ENCODE peak calls at places on chromosome 7, in seven cellular contexts. One of them, this sample, is unnamed.

GRCh38 chr7:28410628-28411578 is 1.4 kb upstream of the CREB5 start:
- DNase-seq in BE2C: peak
- DNase-seq in upper lobe of right lung: no peak
- DNase-seq in HS-5: peak
- DNase-seq in HuH-7.5: peak
- DNase-seq in head of caudate nucleus: no peak
- DNase-seq in natural killer cell treated with Interleukin-12 subunit alpha and Interleukin-12 subunit beta and Interleukin-15 and Interleukin-18, amount 100 ng/mL, for 72 hours: no peak
- DNase-seq in this sample: no peak

GRCh38 chr7:12771378-12771877 is 84.0 kb downstream of the ARL4A start:
- DNase-seq in HS-5: no peak
- DNase-seq in head of caudate nucleus: peak
- DNase-seq in natural killer cell treated with Interleukin-12 subunit alpha and Interleukin-12 subunit beta and Interleukin-15 and Interleukin-18, amount 100 ng/mL, for 72 hours: no peak
- DNase-seq in upper lobe of right lung: no peak
- DNase-seq in HuH-7.5: no peak
- DNase-seq in BE2C: no peak
- DNase-seq in this sample: no peak

GRCh38 chr7:77202544-77202976 is 2.9 kb upstream of the FGL2 start:
- DNase-seq in HS-5: no peak
- DNase-seq in HuH-7.5: no peak
- DNase-seq in BE2C: no peak
- DNase-seq in head of caudate nucleus: no peak
- DNase-seq in natural killer cell treated with Interleukin-12 subunit alpha and Interleukin-12 subunit beta and Interleukin-15 and Interleukin-18, amount 100 ng/mL, for 72 hours: no peak
- DNase-seq in upper lobe of right lung: no peak
- DNase-seq in this sample: no peak

GRCh38 chr7:155422599-155423336 is 35.2 kb upstream of the EN2 start:
- DNase-seq in upper lobe of right lung: no peak
- DNase-seq in HuH-7.5: no peak
- DNase-seq in HS-5: no peak
- DNase-seq in BE2C: no peak
- DNase-seq in natural killer cell treated with Interleukin-12 subunit alpha and Interleukin-12 subunit beta and Interleukin-15 and Interleukin-18, amount 100 ng/mL, for 72 hours: no peak
- DNase-seq in head of caudate nucleus: no peak
- DNase-seq in this sample: no peak

GRCh38 chr7:21730399-21730798 is 187.6 kb downstream of the DNAH11 start:
- DNase-seq in head of caudate nucleus: no peak
- DNase-seq in natural killer cell treated with Interleukin-12 subunit alpha and Interleukin-12 subunit beta and Interleukin-15 and Interleukin-18, amount 100 ng/mL, for 72 hours: no peak
- DNase-seq in HS-5: no peak
- DNase-seq in upper lobe of right lung: no peak
- DNase-seq in BE2C: no peak
- DNase-seq in HuH-7.5: no peak
- DNase-seq in this sample: no peak

GRCh38 chr7:128932862-128933821 is 4.6 kb upstream of the IRF5 start:
- DNase-seq in HuH-7.5: no peak
- DNase-seq in HS-5: no peak
- DNase-seq in upper lobe of right lung: peak
- DNase-seq in natural killer cell treated with Interleukin-12 subunit alpha and Interleukin-12 subunit beta and Interleukin-15 and Interleukin-18, amount 100 ng/mL, for 72 hours: no peak
- DNase-seq in BE2C: no peak
- DNase-seq in head of caudate nucleus: no peak
- DNase-seq in this sample: no peak

GRCh38 chr7:15685358-15686181 is 913 bp downstream of the MEOX2 start:
- DNase-seq in natural killer cell treated with Interleukin-12 subunit alpha and Interleukin-12 subunit beta and Interleukin-15 and Interleukin-18, amount 100 ng/mL, for 72 hours: no peak
- DNase-seq in BE2C: no peak
- DNase-seq in HS-5: no peak
- DNase-seq in upper lobe of right lung: no peak
- DNase-seq in HuH-7.5: no peak
- DNase-seq in head of caudate nucleus: no peak
- DNase-seq in this sample: peak

GRCh38 chr7:93902777-93903423 is 3.5 kb upstream of the GNGT1 start:
- DNase-seq in HuH-7.5: no peak
- DNase-seq in HS-5: peak
- DNase-seq in BE2C: peak
- DNase-seq in natural killer cell treated with Interleukin-12 subunit alpha and Interleukin-12 subunit beta and Interleukin-15 and Interleukin-18, amount 100 ng/mL, for 72 hours: no peak
- DNase-seq in head of caudate nucleus: no peak
- DNase-seq in upper lobe of right lung: no peak
- DNase-seq in this sample: no peak

GRCh38 chr7:138460176-138460648 is at the start of gene TRIM24:
- DNase-seq in head of caudate nucleus: no peak
- DNase-seq in HS-5: no peak
- DNase-seq in natural killer cell treated with Interleukin-12 subunit alpha and Interleukin-12 subunit beta and Interleukin-15 and Interleukin-18, amount 100 ng/mL, for 72 hours: peak
- DNase-seq in HuH-7.5: peak
- DNase-seq in BE2C: peak
- DNase-seq in upper lobe of right lung: peak
- DNase-seq in this sample: no peak

GRCh38 chr7:18096087-18096486 is 68.4 kb upstream of the PRPS1L1 start:
- DNase-seq in upper lobe of right lung: no peak
- DNase-seq in natural killer cell treated with Interleukin-12 subunit alpha and Interleukin-12 subunit beta and Interleukin-15 and Interleukin-18, amount 100 ng/mL, for 72 hours: no peak
- DNase-seq in HuH-7.5: no peak
- DNase-seq in head of caudate nucleus: no peak
- DNase-seq in HS-5: no peak
- DNase-seq in BE2C: no peak
- DNase-seq in this sample: no peak

GRCh38 chr7:133585003-133585668 is 332.3 kb downstream of the EXOC4 start:
- DNase-seq in HuH-7.5: no peak
- DNase-seq in BE2C: no peak
- DNase-seq in head of caudate nucleus: no peak
- DNase-seq in upper lobe of right lung: no peak
- DNase-seq in natural killer cell treated with Interleukin-12 subunit alpha and Interleukin-12 subunit beta and Interleukin-15 and Interleukin-18, amount 100 ng/mL, for 72 hours: no peak
- DNase-seq in HS-5: no peak
- DNase-seq in this sample: no peak

GRCh38 chr7:157508477-157508881 is 171.7 kb downstream of the DNAJB6 start:
- DNase-seq in HS-5: no peak
- DNase-seq in natural killer cell treated with Interleukin-12 subunit alpha and Interleukin-12 subunit beta and Interleukin-15 and Interleukin-18, amount 100 ng/mL, for 72 hours: no peak
- DNase-seq in BE2C: no peak
- DNase-seq in upper lobe of right lung: peak
- DNase-seq in head of caudate nucleus: no peak
- DNase-seq in HuH-7.5: no peak
- DNase-seq in this sample: no peak

GRCh38 chr7:135233570-135233969 is at the start of gene STRA8:
- DNase-seq in HS-5: no peak
- DNase-seq in upper lobe of right lung: no peak
- DNase-seq in head of caudate nucleus: no peak
- DNase-seq in BE2C: no peak
- DNase-seq in HuH-7.5: no peak
- DNase-seq in natural killer cell treated with Interleukin-12 subunit alpha and Interleukin-12 subunit beta and Interleukin-15 and Interleukin-18, amount 100 ng/mL, for 72 hours: no peak
- DNase-seq in this sample: no peak

GRCh38 chr7:29140873-29141468 is 5.4 kb downstream of the CPVL start:
- DNase-seq in BE2C: no peak
- DNase-seq in head of caudate nucleus: no peak
- DNase-seq in HuH-7.5: no peak
- DNase-seq in upper lobe of right lung: no peak
- DNase-seq in HS-5: no peak
- DNase-seq in natural killer cell treated with Interleukin-12 subunit alpha and Interleukin-12 subunit beta and Interleukin-15 and Interleukin-18, amount 100 ng/mL, for 72 hours: no peak
- DNase-seq in this sample: peak

GRCh38 chr7:122300607-122301079 is 3.9 kb downstream of the FEZF1 start:
- DNase-seq in head of caudate nucleus: no peak
- DNase-seq in natural killer cell treated with Interleukin-12 subunit alpha and Interleukin-12 subunit beta and Interleukin-15 and Interleukin-18, amount 100 ng/mL, for 72 hours: no peak
- DNase-seq in HS-5: no peak
- DNase-seq in BE2C: no peak
- DNase-seq in HuH-7.5: no peak
- DNase-seq in upper lobe of right lung: no peak
- DNase-seq in this sample: no peak

GRCh38 chr7:131560061-131560460 is 3.6 kb upstream of the PODXL start:
- DNase-seq in head of caudate nucleus: no peak
- DNase-seq in upper lobe of right lung: no peak
- DNase-seq in HS-5: no peak
- DNase-seq in natural killer cell treated with Interleukin-12 subunit alpha and Interleukin-12 subunit beta and Interleukin-15 and Interleukin-18, amount 100 ng/mL, for 72 hours: no peak
- DNase-seq in HuH-7.5: no peak
- DNase-seq in BE2C: no peak
- DNase-seq in this sample: no peak

GRCh38 chr7:52009195-52009594 is 692.6 kb upstream of the COBL start:
- DNase-seq in HuH-7.5: no peak
- DNase-seq in HS-5: no peak
- DNase-seq in head of caudate nucleus: no peak
- DNase-seq in upper lobe of right lung: no peak
- DNase-seq in BE2C: no peak
- DNase-seq in natural killer cell treated with Interleukin-12 subunit alpha and Interleukin-12 subunit beta and Interleukin-15 and Interleukin-18, amount 100 ng/mL, for 72 hours: no peak
- DNase-seq in this sample: no peak

GRCh38 chr7:23332881-23333612 is 33.9 kb downstream of the MALSU1 start:
- DNase-seq in upper lobe of right lung: no peak
- DNase-seq in HS-5: no peak
- DNase-seq in head of caudate nucleus: no peak
- DNase-seq in HuH-7.5: no peak
- DNase-seq in BE2C: peak
- DNase-seq in natural killer cell treated with Interleukin-12 subunit alpha and Interleukin-12 subunit beta and Interleukin-15 and Interleukin-18, amount 100 ng/mL, for 72 hours: no peak
- DNase-seq in this sample: no peak